ENCODE peak calls at places on chromosome 22, in nine cellular contexts. P, Z, G, W, H, A, B, U and C are unnamed samples.

GRCh38 chr22:42641801-42642413 is 1.5 kb upstream of the ATP5MGL start:
- DNase-seq in P (no peak), Z (no peak), G (no peak), W (no peak), H (no peak), A (no peak), B (no peak), U (no peak), C (peak)

GRCh38 chr22:42957958-42958357 is 57.0 kb downstream of the PACSIN2 start:
- DNase-seq in P (no peak), Z (no peak), G (no peak), W (no peak), H (no peak), A (no peak), B (no peak), U (no peak), C (no peak)

GRCh38 chr22:43820671-43821305 is 8.7 kb upstream of the EFCAB6 start:
- DNase-seq in P (no peak), Z (peak), G (no peak), W (peak), H (peak), A (no peak), B (no peak), U (no peak), C (no peak)

GRCh38 chr22:26666035-26666338 is 8.6 kb downstream of the MIAT start:
- DNase-seq in P (peak), Z (no peak), G (no peak), W (no peak), H (no peak), A (no peak), B (no peak), U (peak), C (no peak)

GRCh38 chr22:27754247-27754887 is 47.2 kb downstream of the MN1 start:
- DNase-seq in P (no peak), Z (no peak), G (no peak), W (no peak), H (peak), A (no peak), B (no peak), U (no peak), C (no peak)

GRCh38 chr22:21044931-21045584 is 688 bp upstream of the LRRC74B start:
- DNase-seq in P (peak), Z (no peak), G (peak), W (no peak), H (peak), A (peak), B (no peak), U (peak), C (peak)

GRCh38 chr22:38267086-38267485 is 5.7 kb downstream of the TMEM184B start:
- DNase-seq in P (peak), Z (no peak), G (no peak), W (no peak), H (no peak), A (no peak), B (no peak), U (peak), C (peak)

GRCh38 chr22:40637181-40638150 is 947 bp upstream of the MRTFA start:
- DNase-seq in P (no peak), Z (peak), G (no peak), W (peak), H (peak), A (no peak), B (peak), U (no peak), C (no peak)

GRCh38 chr22:39234157-39234793 is 10.5 kb downstream of the PDGFB start:
- DNase-seq in P (no peak), Z (no peak), G (peak), W (peak), H (peak), A (no peak), B (no peak), U (no peak), C (peak)

GRCh38 chr22:20957691-20958440 is 9.2 kb upstream of the AIFM3 start:
- DNase-seq in P (no peak), Z (no peak), G (peak), W (peak), H (peak), A (peak), B (no peak), U (peak), C (peak)

GRCh38 chr22:37378642-37379058 is 48.6 kb downstream of the ELFN2 start:
- DNase-seq in P (no peak), Z (no peak), G (no peak), W (no peak), H (no peak), A (peak), B (no peak), U (no peak), C (no peak)

DNA sequence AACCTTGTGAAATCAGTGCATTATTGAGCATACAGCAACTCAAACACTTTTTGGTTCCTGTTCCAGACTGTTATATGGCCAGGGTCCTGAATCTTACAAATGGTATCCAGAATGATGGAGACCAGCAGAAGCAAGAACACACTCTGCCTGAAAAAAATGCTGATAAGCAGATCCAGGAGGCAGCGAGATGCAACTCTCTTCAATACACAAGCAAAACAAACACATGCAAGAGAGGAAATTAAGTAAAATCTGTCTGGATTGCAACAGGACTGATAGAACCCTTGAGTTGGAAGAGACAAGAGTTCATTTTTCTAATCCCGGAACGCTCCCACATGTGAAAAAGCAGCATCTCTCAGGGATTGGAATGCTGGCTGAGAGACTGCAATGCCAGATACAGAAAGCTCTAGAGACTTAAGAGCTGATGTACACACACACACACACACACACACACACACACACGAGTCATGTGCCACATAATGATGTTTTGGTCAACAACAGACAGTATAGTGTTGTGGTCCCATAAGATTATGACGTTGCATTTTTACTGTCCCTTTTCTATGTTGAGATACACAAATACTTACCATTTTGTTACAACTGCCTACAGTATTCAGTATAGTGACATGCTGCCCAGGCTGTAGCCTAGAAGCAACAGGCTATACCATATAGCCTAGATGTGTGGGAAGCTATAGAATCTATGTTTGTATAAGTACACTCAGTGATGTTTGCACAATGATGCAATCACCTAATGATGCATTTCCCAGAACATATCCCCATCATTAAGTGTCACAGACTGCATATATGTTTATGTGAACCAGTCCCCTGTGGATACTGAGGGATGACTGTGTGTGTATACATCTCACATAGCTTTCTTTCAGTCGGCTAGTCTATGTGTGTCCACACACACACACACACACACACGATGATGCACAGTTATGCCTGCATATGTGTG is 406.6 kb downstream of the LARGE1 start:
- DNase-seq in P (peak), Z (no peak), G (no peak), W (no peak), H (no peak), A (no peak), B (no peak), U (peak), C (peak)
- TF ChIP-seq CTCF in P (no peak), Z (no peak), G (no peak), W (no peak), H (no peak), A (no peak), B (no peak), U (no peak), C (no peak)

GRCh38 chr22:49968313-49968830 is 7.8 kb downstream of the PIM3 start:
- DNase-seq in P (no peak), Z (peak), G (no peak), W (peak), H (peak), A (no peak), B (no peak), U (no peak), C (no peak)

GRCh38 chr22:49967333-49968241 is 7.0 kb downstream of the PIM3 start:
- DNase-seq in P (no peak), Z (peak), G (peak), W (peak), H (peak), A (no peak), B (peak), U (no peak), C (peak)

GRCh38 chr22:49966041-49966715 is 5.6 kb downstream of the PIM3 start:
- DNase-seq in P (no peak), Z (peak), G (peak), W (peak), H (no peak), A (no peak), B (no peak), U (no peak), C (no peak)

GRCh38 chr22:49965291-49966040 is 4.9 kb downstream of the PIM3 start:
- DNase-seq in P (no peak), Z (peak), G (peak), W (peak), H (peak), A (no peak), B (no peak), U (no peak), C (no peak)

GRCh38 chr22:49966716-49967332 is 6.3 kb downstream of the PIM3 start:
- DNase-seq in P (no peak), Z (peak), G (peak), W (peak), H (peak), A (no peak), B (peak), U (no peak), C (peak)
- H3K4me3 ChIP-seq in P (no peak), Z (no peak), G (no peak), W (no peak), H (peak), A (no peak), B (no peak), U (no peak), C (no peak)

DNA sequence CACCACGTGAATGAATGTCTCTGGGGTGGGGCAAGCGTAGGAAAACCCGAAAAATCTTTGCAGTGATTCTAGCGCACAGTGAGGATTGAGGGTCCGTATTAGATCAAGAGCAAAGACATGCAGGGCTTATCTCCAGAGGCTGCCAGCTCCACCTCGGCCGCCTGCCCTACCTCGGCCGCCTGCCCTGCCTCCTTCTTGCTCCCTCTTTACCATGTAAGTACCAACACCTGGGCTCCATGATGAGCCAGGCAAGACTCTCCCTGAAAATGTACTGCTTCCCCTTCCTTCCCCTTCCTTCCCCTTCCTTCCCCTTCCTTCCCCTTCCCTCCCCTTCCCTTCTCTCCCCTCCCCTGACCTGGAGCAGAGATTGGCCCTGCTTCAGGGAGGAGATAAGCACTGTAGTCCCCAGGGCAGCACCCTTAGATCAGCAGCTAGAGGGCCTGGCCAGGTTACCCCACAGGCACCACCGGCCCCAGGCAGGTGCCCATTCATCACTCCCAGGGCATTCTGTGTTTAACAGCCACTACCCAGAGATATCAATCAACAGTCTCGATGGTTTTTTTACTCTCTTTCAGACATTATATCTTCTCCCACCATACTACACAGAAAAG is 25.5 kb upstream of the ADORA2A start:
- DNase-seq in P (no peak), Z (no peak), G (no peak), W (no peak), H (no peak), A (peak), B (no peak), U (no peak), C (no peak)
- TF ChIP-seq CTCF in P (no peak), Z (no peak), G (no peak), W (no peak), H (no peak), A (no peak), B (no peak), U (no peak), C (no peak)

GRCh38 chr22:32202539-32203180 is 2.2 kb downstream of the RFPL2 start:
- DNase-seq in P (peak), Z (peak), G (peak), W (peak), H (peak), A (peak), B (no peak), U (peak), C (peak)
- H3K4me3 ChIP-seq in P (no peak), Z (no peak), G (peak), W (peak), H (peak), A (no peak), B (no peak), U (no peak), C (no peak)

GRCh38 chr22:50342651-50343540 is at the start of gene PPP6R2:
- DNase-seq in P (peak), Z (peak), G (peak), W (peak), H (peak), A (peak), B (peak), U (peak), C (peak)
- TF ChIP-seq CTCF in P (no peak), Z (no peak), G (no peak), W (no peak), H (peak), A (peak), B (no peak), U (no peak), C (no peak)

DNA sequence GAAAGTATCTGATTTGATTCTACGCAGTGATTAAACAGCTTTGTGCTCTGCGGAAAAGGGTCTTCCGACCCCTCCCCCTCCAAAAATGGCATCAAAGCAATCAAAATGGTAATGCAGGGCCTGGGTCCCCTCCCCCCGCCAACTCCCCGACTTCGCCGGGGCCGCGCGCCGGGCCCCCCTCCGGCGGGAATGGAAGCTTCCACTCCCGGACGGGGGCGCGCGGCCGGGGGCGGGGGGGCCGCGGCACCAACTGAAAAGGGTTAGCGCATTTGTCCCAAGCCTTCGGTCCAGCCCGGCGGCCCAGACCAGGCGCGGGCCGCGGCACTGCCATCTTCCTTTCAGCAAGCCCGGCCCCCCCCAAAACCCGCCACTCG is 2.9 kb downstream of the PHF21B start:
- DNase-seq in P (no peak), Z (no peak), G (peak), W (peak), H (no peak), A (no peak), B (no peak), U (no peak), C (no peak)
- H3K4me3 ChIP-seq in P (no peak), Z (no peak), G (peak), W (peak), H (peak), A (no peak), B (peak), U (no peak), C (no peak)

GRCh38 chr22:22403771-22404170 is 104.8 kb downstream of the ZNF280B start:
- DNase-seq in P (no peak), Z (peak), G (no peak), W (no peak), H (no peak), A (no peak), B (no peak), U (no peak), C (no peak)
- TF ChIP-seq CTCF in P (no peak), Z (no peak), G (no peak), W (peak), H (no peak), A (no peak), B (no peak), U (no peak), C (no peak)

GRCh38 chr22:29481265-29482000 is 1.4 kb downstream of the NEFH start:
- DNase-seq in P (no peak), Z (no peak), G (peak), W (peak), H (no peak), A (no peak), B (no peak), U (peak), C (peak)

GRCh38 chr22:29485448-29485847 is 5.4 kb downstream of the NEFH start:
- DNase-seq in P (no peak), Z (peak), G (no peak), W (no peak), H (no peak), A (no peak), B (no peak), U (no peak), C (no peak)

GRCh38 chr22:29482253-29482652 is 2.2 kb downstream of the NEFH start:
- DNase-seq in P (no peak), Z (no peak), G (no peak), W (no peak), H (no peak), A (no peak), B (no peak), U (no peak), C (no peak)

GRCh38 chr22:29482726-29483125 is 2.7 kb downstream of the NEFH start:
- DNase-seq in P (no peak), Z (peak), G (no peak), W (no peak), H (no peak), A (no peak), B (no peak), U (no peak), C (no peak)

GRCh38 chr22:29483254-29483653 is 3.2 kb downstream of the NEFH start:
- DNase-seq in P (no peak), Z (peak), G (no peak), W (no peak), H (no peak), A (no peak), B (no peak), U (no peak), C (no peak)
- H3K4me3 ChIP-seq in P (no peak), Z (no peak), G (no peak), W (no peak), H (no peak), A (no peak), B (no peak), U (no peak), C (no peak)